ENCODE peak calls at places on chromosomes 11 and 22, in six cellular contexts. C, M, N, Q, I and V are unnamed samples.
A peak's percentile ranks its signal among the peaks of the same experiment; 100 is the strongest.

GRCh38 chr22:36304429-36304828 is 51.5 kb downstream of the APOL1 start:
- DNase-seq in M (no peak), N (no peak), C (no peak), Q (no peak), I (no peak), V (no peak)

GRCh38 chr11:44596541-44597276 is 31.2 kb downstream of the CD82 start:
- DNase-seq in Q (peak; percentile 48), M (no peak), I (peak; percentile 28), C (no peak), N (no peak), V (peak; percentile 61)

GRCh38 chr11:94595061-94595460 is 27.9 kb downstream of the PIWIL4 start:
- DNase-seq in N (no peak), M (no peak), Q (no peak), I (no peak), C (no peak), V (peak; percentile 59)

GRCh38 chr22:28002181-28002700 is 83.2 kb upstream of the PITPNB start:
- DNase-seq in M (no peak), Q (no peak), C (no peak), N (no peak), I (no peak), V (peak; percentile 59)

GRCh38 chr11:23732026-23732425 is 764.8 kb upstream of the LUZP2 start:
- DNase-seq in I (no peak), N (peak; percentile 61), C (no peak), M (no peak), Q (peak; percentile 71), V (no peak)

GRCh38 chr11:72665911-72666472 is 8.2 kb downstream of the PDE2A start:
- DNase-seq in C (no peak), N (no peak), Q (no peak), M (no peak), I (no peak), V (no peak)

GRCh38 chr22:22843848-22844247 is 43.8 kb upstream of the IGLL5 start:
- DNase-seq in M (no peak), Q (no peak), I (no peak), C (no peak), N (no peak), V (no peak)

GRCh38 chr22:41286639-41287091 is 678 bp upstream of the RANGAP1 start:
- DNase-seq in N (peak; percentile 35), M (no peak), Q (peak; percentile 26), C (peak; percentile 23), I (no peak), V (peak; percentile 86)

GRCh38 chr22:26845016-26845728 is 187.8 kb downstream of the MIAT start:
- DNase-seq in M (no peak), N (no peak), C (no peak), I (no peak), Q (peak; percentile 66), V (no peak)

GRCh38 chr22:31615940-31616314 is 46.1 kb downstream of the PISD start:
- DNase-seq in N (no peak), C (no peak), I (no peak), M (no peak), Q (no peak), V (no peak)

GRCh38 chr22:33659423-33659822 is 260.9 kb downstream of the LARGE1 start:
- DNase-seq in I (no peak), C (no peak), Q (peak; percentile 19), N (no peak), M (no peak), V (no peak)
- H3K27ac ChIP-seq in I (no peak overlapping the region), C (no peak overlapping the region), Q (no peak overlapping the region), N (peak overlapping the region; percentile 8), M (no peak overlapping the region), V (no peak overlapping the region)

GRCh38 chr11:115501504-115501894 is 2.7 kb downstream of the CADM1 start:
- DNase-seq in N (no peak), M (peak; percentile 16), Q (no peak), C (no peak), I (no peak), V (no peak)

GRCh38 chr11:115503886-115504278 is 333 bp downstream of the CADM1 start:
- DNase-seq in I (peak; percentile 1), Q (no peak), N (no peak), M (no peak), C (no peak), V (no peak)

GRCh38 chr11:115503083-115503885 is 931 bp downstream of the CADM1 start:
- DNase-seq in N (peak; percentile 84), C (no peak), M (peak; percentile 85), I (peak; percentile 64), Q (peak; percentile 71), V (peak; percentile 88)

GRCh38 chr11:115501895-115502589 is 2.2 kb downstream of the CADM1 start:
- DNase-seq in Q (peak; percentile 53), M (peak; percentile 53), C (no peak), I (peak; percentile 18), N (peak; percentile 24), V (peak; percentile 55)

DNA sequence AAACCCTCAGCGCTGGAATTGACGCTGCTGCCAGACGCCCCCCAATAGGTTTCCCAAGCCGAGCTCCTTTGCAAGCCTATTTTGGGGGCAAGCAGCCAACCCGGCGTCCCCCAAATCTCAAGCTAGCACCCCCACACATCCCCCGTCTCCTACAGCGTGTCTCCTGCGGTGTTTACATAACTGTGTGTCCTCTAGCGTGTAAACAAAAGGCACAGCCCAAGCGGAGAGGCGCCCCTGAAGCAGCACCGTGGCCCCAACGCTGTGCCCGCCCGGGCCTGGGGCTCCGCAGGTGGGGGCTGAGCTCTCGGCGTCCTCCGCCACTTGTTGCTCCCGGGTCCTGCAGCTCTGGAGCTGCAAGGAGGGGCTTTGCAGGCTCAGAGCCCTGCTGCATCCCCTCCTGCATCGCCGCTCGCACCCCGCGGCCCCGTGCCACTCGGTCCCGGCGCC is 1.6 kb downstream of the CADM1 start:
- DNase-seq in I (no peak), Q (no peak), N (no peak), C (no peak), M (no peak), V (no peak)
- H3K4me3 ChIP-seq in I (peak overlapping the region; percentile 83), Q (peak overlapping the region; percentile 68), N (peak overlapping the region; percentile 56), C (no peak overlapping the region), M (peak overlapping the region; percentile 77), V (peak overlapping the region; percentile 77)

GRCh38 chr22:45065726-45066125 is 55.9 kb upstream of the PHF21B start:
- DNase-seq in N (no peak), Q (no peak), M (no peak), I (no peak), C (no peak), V (no peak)

GRCh38 chr22:45061332-45061731 is 51.5 kb upstream of the PHF21B start:
- DNase-seq in Q (no peak), M (no peak), I (no peak), N (no peak), C (no peak), V (no peak)

GRCh38 chr22:45067731-45068130 is 57.9 kb upstream of the PHF21B start:
- DNase-seq in M (no peak), N (no peak), Q (no peak), I (no peak), C (no peak), V (no peak)

GRCh38 chr22:45059296-45059695 is 49.5 kb upstream of the PHF21B start:
- DNase-seq in M (no peak), C (no peak), Q (no peak), I (no peak), N (no peak), V (no peak)

DNA sequence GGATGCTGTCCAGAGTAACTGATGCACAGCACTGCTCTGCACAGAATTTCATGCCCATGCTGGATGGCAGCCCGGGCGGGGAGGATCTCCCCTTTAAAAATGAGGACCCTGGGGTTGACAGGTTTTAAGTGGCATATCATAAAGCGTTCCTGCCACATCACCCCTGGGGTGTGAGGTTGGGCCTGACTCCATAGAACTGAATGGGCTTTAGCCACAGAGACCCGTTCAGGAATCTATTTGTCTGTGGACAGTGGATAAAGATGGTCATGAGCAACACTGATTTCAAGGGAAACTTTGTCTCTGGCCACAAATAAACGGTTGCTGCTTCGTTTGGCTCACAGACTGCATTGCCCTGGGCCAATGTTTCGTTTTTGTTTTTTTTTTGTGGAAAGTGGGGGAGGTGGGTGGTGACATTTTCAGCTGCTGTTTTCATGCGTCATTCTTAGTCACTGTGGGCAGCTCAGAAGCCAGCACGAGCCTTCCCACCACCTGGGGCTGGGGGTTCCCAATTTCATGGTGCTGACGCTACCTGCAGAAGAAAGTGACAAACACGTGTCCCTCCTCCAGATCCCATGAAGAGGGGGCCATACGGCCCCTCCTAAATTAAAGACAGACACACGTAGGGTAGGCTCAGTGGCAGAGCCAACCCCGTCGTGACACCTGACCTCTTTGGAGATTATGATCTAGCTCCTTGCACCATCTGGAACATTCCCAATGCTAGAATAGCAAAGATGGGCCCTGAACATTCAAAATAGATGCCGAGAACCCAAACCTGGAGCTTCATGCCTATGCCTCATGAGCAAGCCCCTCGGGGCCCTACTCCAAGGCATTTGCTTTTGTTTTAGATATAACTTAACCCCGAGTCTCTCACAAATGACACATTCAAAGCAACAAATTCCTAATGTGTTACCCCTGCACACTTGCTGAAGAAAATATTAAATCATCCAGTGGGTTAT is 54.8 kb upstream of the PHF21B start:
- DNase-seq in M (no peak), Q (peak; percentile 88), C (peak; percentile 20), N (no peak), I (peak; percentile 92), V (no peak)
- H2AFZ ChIP-seq in M (no peak overlapping the region), Q (no peak overlapping the region), C (no peak overlapping the region), N (no peak overlapping the region), I (no peak overlapping the region), V (no peak overlapping the region)

DNA sequence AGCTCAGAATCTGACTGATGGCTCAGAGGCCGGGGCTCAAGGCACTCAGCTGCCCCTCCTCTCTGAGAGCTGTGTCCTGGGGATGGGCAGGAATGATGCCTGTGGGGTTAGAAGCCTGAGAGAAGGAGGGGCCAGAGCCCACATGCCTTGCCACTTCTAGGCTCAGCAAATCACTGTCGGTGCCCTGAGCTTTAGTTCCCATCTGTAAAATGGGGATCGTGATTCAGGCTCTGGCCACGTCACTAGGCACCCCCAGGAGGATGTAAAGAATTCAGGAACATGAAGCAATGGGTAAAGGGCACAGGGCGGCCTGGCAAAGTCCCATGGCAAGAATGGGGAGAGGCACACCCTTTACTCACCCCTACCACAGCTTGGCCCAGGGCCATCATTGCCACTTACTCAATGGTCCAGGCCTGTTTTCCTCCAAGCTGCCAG is 3.5 kb upstream of the CDC42EP2 start:
- DNase-seq in N (no peak), Q (no peak), C (no peak), I (peak; percentile 20), M (peak; percentile 69), V (no peak)
- H3K27ac ChIP-seq in N (no peak overlapping the region), Q (peak overlapping the region; percentile 84), C (no peak overlapping the region), I (no peak overlapping the region), M (peak overlapping the region; percentile 66), V (no peak overlapping the region)

GRCh38 chr11:34441814-34442213 is 3.1 kb downstream of the CAT start:
- DNase-seq in M (no peak), I (no peak), Q (no peak), C (no peak), N (no peak), V (no peak)
- H3K4me3 ChIP-seq in M (no peak overlapping the region), I (no peak overlapping the region), Q (no peak overlapping the region), C (no peak overlapping the region), N (no peak overlapping the region), V (no peak overlapping the region)

DNA sequence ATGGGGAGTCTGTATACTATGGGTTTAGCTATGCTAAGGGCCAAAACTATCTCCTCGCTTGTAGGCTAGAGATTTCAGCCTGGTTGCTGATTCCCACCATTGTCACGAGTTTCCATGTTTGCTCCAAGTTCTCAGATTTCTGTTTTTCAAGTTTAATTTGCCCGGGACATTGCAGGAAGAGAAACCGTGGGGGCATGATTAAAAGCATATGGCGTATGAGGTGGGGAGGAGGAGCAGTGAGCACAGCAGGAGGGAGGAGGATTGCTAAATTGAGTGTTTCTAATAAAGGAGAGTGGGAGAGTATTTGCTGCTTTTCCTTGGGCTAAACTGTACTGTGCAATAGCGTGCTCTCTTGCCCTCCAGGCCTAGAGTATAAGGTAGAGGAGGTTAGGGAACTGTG is 558.4 kb downstream of the METTL15 start:
- DNase-seq in Q (no peak), M (no peak), C (no peak), N (no peak), I (no peak), V (no peak)
- H2AFZ ChIP-seq in Q (no peak overlapping the region), M (no peak overlapping the region), C (no peak overlapping the region), N (no peak overlapping the region), I (no peak overlapping the region), V (no peak overlapping the region)